ENCODE peak calls at places on chromosomes 12 and 14, in six cellular contexts. One of them, this sample, is unnamed.

GRCh38 chr12:20382117-20382516 is 13.8 kb downstream of the PDE3A start:
- DNase-seq in A549: no peak
- DNase-seq in effector memory CD4-positive, alpha-beta T cell: no peak
- DNase-seq in aorta: no peak
- DNase-seq in body of pancreas: no peak
- DNase-seq in pancreas: no peak
- DNase-seq in this sample: no peak

GRCh38 chr12:48997719-48998496 is 1.3 kb downstream of the DDN start:
- DNase-seq in A549: peak; percentile 87
- DNase-seq in effector memory CD4-positive, alpha-beta T cell: no peak
- DNase-seq in aorta: no peak
- DNase-seq in body of pancreas: no peak
- DNase-seq in pancreas: peak; percentile 54
- DNase-seq in this sample: no peak

GRCh38 chr12:93174473-93174872 is 203.3 kb upstream of the NUDT4 start:
- DNase-seq in A549: no peak
- DNase-seq in effector memory CD4-positive, alpha-beta T cell: no peak
- DNase-seq in aorta: no peak
- DNase-seq in body of pancreas: no peak
- DNase-seq in pancreas: no peak
- DNase-seq in this sample: no peak

GRCh38 chr14:104634886-104635570 is 30.5 kb upstream of the TMEM179 start:
- DNase-seq in A549: no peak
- DNase-seq in effector memory CD4-positive, alpha-beta T cell: no peak
- DNase-seq in aorta: no peak
- DNase-seq in body of pancreas: no peak
- DNase-seq in pancreas: no peak
- DNase-seq in this sample: no peak

GRCh38 chr12:68081561-68081960 is 78.0 kb downstream of the IFNG start:
- DNase-seq in A549: no peak
- DNase-seq in effector memory CD4-positive, alpha-beta T cell: no peak
- DNase-seq in aorta: no peak
- DNase-seq in body of pancreas: no peak
- DNase-seq in pancreas: no peak
- DNase-seq in this sample: no peak

GRCh38 chr14:41606249-41607118 is at the start of gene LRFN5:
- DNase-seq in A549: no peak
- DNase-seq in effector memory CD4-positive, alpha-beta T cell: no peak
- DNase-seq in aorta: peak; percentile 81
- DNase-seq in body of pancreas: no peak
- DNase-seq in pancreas: peak; percentile 22
- DNase-seq in this sample: peak; percentile 65

GRCh38 chr12:49055978-49056754 is 4.4 kb downstream of the KMT2D start:
- DNase-seq in A549: peak; percentile 75
- DNase-seq in effector memory CD4-positive, alpha-beta T cell: peak; percentile 27
- DNase-seq in aorta: no peak
- DNase-seq in body of pancreas: peak; percentile 46
- DNase-seq in pancreas: no peak
- DNase-seq in this sample: peak; percentile 56

GRCh38 chr12:31220633-31221565 is 105.1 kb downstream of the SINHCAF start:
- DNase-seq in A549: no peak
- DNase-seq in effector memory CD4-positive, alpha-beta T cell: no peak
- DNase-seq in aorta: no peak
- DNase-seq in body of pancreas: no peak
- DNase-seq in pancreas: no peak
- DNase-seq in this sample: no peak

GRCh38 chr14:57382283-57382682 is 8.1 kb upstream of the NAA30 start:
- DNase-seq in A549: no peak
- DNase-seq in effector memory CD4-positive, alpha-beta T cell: no peak
- DNase-seq in aorta: no peak
- DNase-seq in body of pancreas: no peak
- DNase-seq in pancreas: no peak
- DNase-seq in this sample: no peak

GRCh38 chr12:19012965-19013364 is 116.6 kb upstream of the PLEKHA5 start:
- DNase-seq in A549: no peak
- DNase-seq in effector memory CD4-positive, alpha-beta T cell: no peak
- DNase-seq in aorta: no peak
- DNase-seq in body of pancreas: no peak
- DNase-seq in pancreas: no peak
- DNase-seq in this sample: no peak

DNA sequence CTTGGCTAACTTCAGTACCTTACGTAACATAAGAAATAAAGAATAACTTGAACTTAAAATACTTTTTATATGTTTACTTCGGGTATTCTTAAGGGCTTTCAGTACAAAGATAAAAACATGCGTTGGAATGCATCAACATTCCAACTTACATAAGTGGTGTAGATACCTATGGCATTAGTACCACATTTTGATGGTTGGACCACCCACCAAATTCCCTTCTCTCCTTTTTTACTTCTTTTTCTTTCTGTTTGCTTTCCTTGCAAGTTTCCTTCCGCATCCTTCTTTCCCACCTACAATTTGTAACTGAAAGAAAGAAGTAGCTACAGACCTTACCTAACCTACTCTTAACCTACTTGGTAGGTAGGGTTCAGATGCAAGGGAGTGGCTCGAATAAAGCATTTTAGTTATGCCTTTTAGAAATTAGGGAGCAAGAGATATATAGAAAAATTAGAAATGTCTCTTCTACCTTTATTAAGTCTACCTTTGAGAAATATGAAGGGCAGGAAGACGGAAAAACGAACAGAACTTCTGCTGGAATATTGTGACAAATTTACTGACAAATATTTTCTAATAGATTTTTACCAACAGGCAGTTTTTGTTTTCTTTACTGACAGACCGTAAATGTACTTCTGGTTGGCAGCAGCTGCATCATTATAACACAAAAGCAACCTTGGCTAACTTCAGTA is 2.1 kb upstream of the ARHGAP5 start:
- DNase-seq in A549: no peak
- DNase-seq in effector memory CD4-positive, alpha-beta T cell: no peak
- DNase-seq in aorta: no peak
- DNase-seq in body of pancreas: no peak
- DNase-seq in pancreas: no peak
- DNase-seq in this sample: peak; percentile 17
- H3K4me3 ChIP-seq in A549: peak overlapping the region; percentile 63
- H3K4me3 ChIP-seq in effector memory CD4-positive, alpha-beta T cell: no peak overlapping the region
- H3K4me3 ChIP-seq in aorta: no peak overlapping the region
- H3K4me3 ChIP-seq in body of pancreas: no peak overlapping the region
- H3K4me3 ChIP-seq in pancreas: peak overlapping the region; percentile 74
- H3K4me3 ChIP-seq in this sample: peak overlapping the region; percentile 66

GRCh38 chr14:35932659-35933159 is 106.6 kb downstream of the BRMS1L start:
- DNase-seq in A549: no peak
- DNase-seq in effector memory CD4-positive, alpha-beta T cell: no peak
- DNase-seq in aorta: no peak
- DNase-seq in body of pancreas: no peak
- DNase-seq in pancreas: no peak
- DNase-seq in this sample: no peak
- H3K27ac ChIP-seq in A549: no peak overlapping the region
- H3K27ac ChIP-seq in effector memory CD4-positive, alpha-beta T cell: no peak overlapping the region
- H3K27ac ChIP-seq in aorta: no peak overlapping the region
- H3K27ac ChIP-seq in body of pancreas: no peak overlapping the region
- H3K27ac ChIP-seq in pancreas: no peak overlapping the region
- H3K27ac ChIP-seq in this sample: no peak overlapping the region

GRCh38 chr12:5861426-5861825 is 83.6 kb downstream of the ANO2 start:
- DNase-seq in A549: no peak
- DNase-seq in effector memory CD4-positive, alpha-beta T cell: no peak
- DNase-seq in aorta: no peak
- DNase-seq in body of pancreas: no peak
- DNase-seq in pancreas: no peak
- DNase-seq in this sample: no peak

DNA sequence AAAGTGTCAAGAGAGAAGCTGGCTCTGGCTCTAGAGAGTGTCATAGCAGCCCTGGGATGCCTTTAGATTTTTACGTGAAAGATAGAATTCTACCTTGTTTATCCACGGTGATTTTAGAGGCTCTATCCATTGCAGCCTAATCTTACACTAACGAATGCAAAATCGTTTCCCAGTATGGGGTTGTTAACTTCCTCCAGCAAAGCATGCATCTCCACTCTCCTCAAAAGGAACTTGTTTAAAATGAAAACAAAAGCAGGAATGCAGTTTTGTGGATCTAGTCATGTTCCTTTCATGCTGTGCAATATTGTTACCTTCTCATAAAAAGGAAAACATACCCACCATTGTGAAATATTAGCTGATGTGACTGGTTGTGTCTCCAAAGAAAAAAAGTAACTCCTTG is 88.4 kb downstream of the ANO2 start:
- DNase-seq in A549: no peak
- DNase-seq in effector memory CD4-positive, alpha-beta T cell: no peak
- DNase-seq in aorta: no peak
- DNase-seq in body of pancreas: no peak
- DNase-seq in pancreas: no peak
- DNase-seq in this sample: no peak
- H3K4me3 ChIP-seq in A549: no peak overlapping the region
- H3K4me3 ChIP-seq in effector memory CD4-positive, alpha-beta T cell: no peak overlapping the region
- H3K4me3 ChIP-seq in aorta: no peak overlapping the region
- H3K4me3 ChIP-seq in body of pancreas: no peak overlapping the region
- H3K4me3 ChIP-seq in pancreas: no peak overlapping the region
- H3K4me3 ChIP-seq in this sample: no peak overlapping the region

GRCh38 chr12:124588018-124588634 is 20.7 kb upstream of the NCOR2 start:
- DNase-seq in A549: no peak
- DNase-seq in effector memory CD4-positive, alpha-beta T cell: no peak
- DNase-seq in aorta: no peak
- DNase-seq in body of pancreas: no peak
- DNase-seq in pancreas: no peak
- DNase-seq in this sample: no peak

GRCh38 chr12:124592050-124592449 is 24.6 kb upstream of the NCOR2 start:
- DNase-seq in A549: no peak
- DNase-seq in effector memory CD4-positive, alpha-beta T cell: no peak
- DNase-seq in aorta: no peak
- DNase-seq in body of pancreas: no peak
- DNase-seq in pancreas: no peak
- DNase-seq in this sample: peak; percentile 42

GRCh38 chr12:124586756-124587155 is 19.3 kb upstream of the NCOR2 start:
- DNase-seq in A549: no peak
- DNase-seq in effector memory CD4-positive, alpha-beta T cell: no peak
- DNase-seq in aorta: no peak
- DNase-seq in body of pancreas: no peak
- DNase-seq in pancreas: no peak
- DNase-seq in this sample: no peak

GRCh38 chr12:124590447-124590846 is 23.0 kb upstream of the NCOR2 start:
- DNase-seq in A549: no peak
- DNase-seq in effector memory CD4-positive, alpha-beta T cell: no peak
- DNase-seq in aorta: no peak
- DNase-seq in body of pancreas: no peak
- DNase-seq in pancreas: no peak
- DNase-seq in this sample: no peak

DNA sequence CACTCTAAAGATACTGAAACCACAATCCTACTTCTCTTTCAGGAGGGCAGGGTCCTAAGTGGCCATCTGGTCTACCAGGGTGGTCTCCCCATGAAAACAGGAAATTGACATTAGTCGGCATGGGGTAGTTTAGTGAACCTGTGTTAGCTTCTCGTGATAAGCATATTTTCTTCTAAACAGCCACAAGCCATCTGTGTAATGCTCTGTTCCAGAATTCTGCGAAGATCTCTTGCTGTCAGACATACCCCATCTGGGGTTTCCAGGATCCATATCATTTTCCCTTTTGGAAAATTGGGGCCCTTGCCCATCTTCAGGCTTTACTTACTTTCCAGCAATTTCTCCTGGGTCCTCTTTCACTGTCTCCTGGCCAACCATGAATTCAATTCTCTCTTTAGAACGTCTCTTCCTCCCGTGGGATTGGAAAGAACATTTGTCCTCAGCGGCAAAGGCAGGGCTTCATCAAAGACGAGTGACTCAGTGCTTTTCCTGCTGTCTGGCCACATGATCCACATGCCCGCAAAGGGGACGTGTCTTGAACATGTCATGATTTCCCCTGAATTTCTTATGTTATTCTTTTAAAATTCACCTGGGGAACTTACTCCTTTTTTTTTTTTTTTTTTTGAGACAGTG is 21.4 kb upstream of the NCOR2 start:
- DNase-seq in A549: no peak
- DNase-seq in effector memory CD4-positive, alpha-beta T cell: peak; percentile 12
- DNase-seq in aorta: no peak
- DNase-seq in body of pancreas: no peak
- DNase-seq in pancreas: no peak
- DNase-seq in this sample: peak; percentile 63
- H3K27ac ChIP-seq in A549: no peak overlapping the region
- H3K27ac ChIP-seq in effector memory CD4-positive, alpha-beta T cell: no peak overlapping the region
- H3K27ac ChIP-seq in aorta: no peak overlapping the region
- H3K27ac ChIP-seq in body of pancreas: no peak overlapping the region
- H3K27ac ChIP-seq in pancreas: no peak overlapping the region
- H3K27ac ChIP-seq in this sample: no peak overlapping the region

GRCh38 chr12:15880721-15881120 is 1.5 kb upstream of the STRAP start:
- DNase-seq in A549: no peak
- DNase-seq in effector memory CD4-positive, alpha-beta T cell: no peak
- DNase-seq in aorta: no peak
- DNase-seq in body of pancreas: no peak
- DNase-seq in pancreas: no peak
- DNase-seq in this sample: no peak
- H3K4me3 ChIP-seq in A549: no peak overlapping the region
- H3K4me3 ChIP-seq in effector memory CD4-positive, alpha-beta T cell: peak overlapping the region; percentile 9
- H3K4me3 ChIP-seq in aorta: no peak overlapping the region
- H3K4me3 ChIP-seq in body of pancreas: no peak overlapping the region
- H3K4me3 ChIP-seq in pancreas: no peak overlapping the region
- H3K4me3 ChIP-seq in this sample: no peak overlapping the region

This sample was measured in cardiac muscle cell.